ENCODE peak calls at places on chromosome 3, in five cellular contexts. M is K562, L is HCT116, R is SK-N-SH, J is GM12878. X is an unnamed sample.

GRCh38 chr3:156483426-156483825 is 71.5 kb downstream of the SSR3 start:
- DNase-seq in M (peak), L (peak), R (no peak), J (peak), X (no peak)

GRCh38 chr3:116886202-116886893 is 176.8 kb downstream of the TUSC7 start:
- DNase-seq in M (no peak), L (no peak), R (no peak), J (peak), X (no peak)

GRCh38 chr3:46354478-46354877 is 567 bp downstream of the CCR2 start:
- DNase-seq in M (no peak), L (no peak), R (no peak), J (no peak), X (no peak)

GRCh38 chr3:492586-493296 is 296.2 kb downstream of the CHL1 start:
- DNase-seq in M (no peak), L (no peak), R (no peak), J (no peak), X (no peak)

GRCh38 chr3:155233213-155233612 is 60.3 kb downstream of the STRIT1 start:
- DNase-seq in M (no peak), L (no peak), R (peak), J (no peak), X (no peak)

GRCh38 chr3:129665024-129665768 is 58.7 kb upstream of the PLXND1 start:
- DNase-seq in M (no peak), L (no peak), R (no peak), J (no peak), X (peak)

GRCh38 chr3:150377601-150378466 is 30.3 kb upstream of the TSC22D2 start:
- DNase-seq in M (no peak), L (no peak), R (no peak), J (no peak), X (no peak)

GRCh38 chr3:163056874-163057497 is 1560.4 kb downstream of the OTOL1 start:
- DNase-seq in M (peak), L (peak), R (peak), J (no peak), X (peak)

GRCh38 chr3:109346770-109347295 is 9.5 kb upstream of the DPPA4 start:
- DNase-seq in M (no peak), L (no peak), R (no peak), J (no peak), X (no peak)

GRCh38 chr3:149004622-149005021 is 13.3 kb downstream of the GYG1 start:
- DNase-seq in M (no peak), L (no peak), R (no peak), J (no peak), X (no peak)

GRCh38 chr3:183278479-183279088 is 25.5 kb downstream of the B3GNT5 start:
- DNase-seq in M (no peak), L (no peak), R (no peak), J (no peak), X (no peak)

GRCh38 chr3:187955076-187955952 is 198.6 kb upstream of the LPP start:
- DNase-seq in M (no peak), L (no peak), R (no peak), J (no peak), X (peak)

GRCh38 chr3:124281453-124282316 is 289.8 kb upstream of the ROPN1 start:
- DNase-seq in M (peak), L (no peak), R (peak), J (no peak), X (peak)

GRCh38 chr3:25156526-25157075 is 271.5 kb upstream of the RARB start:
- DNase-seq in M (no peak), L (no peak), R (no peak), J (no peak), X (no peak)

GRCh38 chr3:141456328-141456689 is 30.5 kb upstream of the RASA2 start:
- DNase-seq in M (no peak), L (no peak), R (no peak), J (no peak), X (no peak)

GRCh38 chr3:169526246-169526645 is 137.3 kb downstream of the MECOM start:
- DNase-seq in M (no peak), L (no peak), R (no peak), J (no peak), X (no peak)

DNA sequence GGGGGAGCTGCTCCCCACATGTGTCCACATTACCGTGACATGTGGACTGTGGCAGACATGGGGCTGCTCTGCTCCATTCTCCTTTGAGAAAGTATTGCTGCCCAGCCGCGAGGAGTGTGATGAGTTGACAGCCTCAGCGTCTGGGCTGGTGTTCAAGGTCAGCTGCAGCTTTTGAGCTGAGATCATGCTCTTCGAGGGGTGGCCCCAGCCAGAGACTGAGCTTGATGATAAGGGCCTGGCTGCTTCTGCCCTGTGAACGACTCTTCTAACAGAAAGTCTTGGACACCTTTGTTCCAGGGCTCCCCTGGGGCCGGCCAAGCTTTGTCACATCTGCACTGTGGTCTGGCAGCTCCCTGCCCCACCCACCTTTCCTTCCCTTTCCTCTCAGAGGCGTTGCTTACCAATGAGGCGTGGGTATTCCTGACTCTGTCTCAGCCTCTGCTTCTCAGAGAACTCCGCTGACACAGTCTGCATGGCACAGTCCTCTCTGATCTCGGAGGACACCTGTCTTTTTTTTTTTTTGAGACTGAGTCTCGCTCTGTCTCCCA is 86.6 kb downstream of the CHRD start:
- DNase-seq in M (no peak), L (no peak), R (no peak), J (no peak), X (no peak)
- TF ChIP-seq ZBTB33 in M (no peak), L (no peak), R (no peak), J (no peak), X (no peak)

GRCh38 chr3:23096041-23096440 is 107.1 kb upstream of the UBE2E2 start:
- DNase-seq in M (no peak), L (no peak), R (no peak), J (no peak), X (no peak)
- TF ChIP-seq ZBTB33 in M (no peak), L (no peak), R (no peak), J (no peak), X (no peak)

GRCh38 chr3:8421711-8422110 is 79.9 kb upstream of the LMCD1 start:
- DNase-seq in M (no peak), L (no peak), R (no peak), J (no peak), X (no peak)

GRCh38 chr3:8413337-8413926 is 88.2 kb upstream of the LMCD1 start:
- DNase-seq in M (no peak), L (no peak), R (no peak), J (no peak), X (no peak)

GRCh38 chr3:8420613-8421012 is 81.0 kb upstream of the LMCD1 start:
- DNase-seq in M (no peak), L (no peak), R (no peak), J (no peak), X (no peak)

GRCh38 chr3:8421267-8421666 is 80.4 kb upstream of the LMCD1 start:
- DNase-seq in M (no peak), L (no peak), R (no peak), J (no peak), X (no peak)

DNA sequence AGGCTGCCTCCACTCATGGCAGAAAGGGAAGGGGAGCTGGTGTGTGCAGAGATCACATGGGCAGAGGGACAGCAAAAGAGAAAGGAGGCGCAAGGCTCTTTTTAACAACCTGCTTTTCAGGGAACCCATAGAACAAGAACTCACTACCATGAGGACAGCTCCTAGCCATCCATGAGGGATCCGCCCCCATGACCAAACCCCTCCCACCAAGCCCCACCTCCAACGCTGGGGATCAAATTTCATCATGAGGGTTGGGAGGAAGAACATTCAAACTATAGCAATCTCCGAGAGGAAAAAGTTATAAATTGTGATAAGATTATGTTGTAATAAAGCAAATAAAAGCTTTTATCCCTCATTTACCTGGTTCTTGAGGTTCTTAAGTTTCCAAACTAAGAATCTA is 84.7 kb upstream of the LMCD1 start:
- DNase-seq in M (peak), L (peak), R (no peak), J (no peak), X (no peak)
- TF ChIP-seq ZBTB33 in M (no peak), L (no peak), R (no peak), J (no peak), X (no peak)

GRCh38 chr3:17041009-17041408 is 156.3 kb downstream of the PLCL2 start:
- DNase-seq in M (no peak), L (no peak), R (no peak), J (no peak), X (no peak)

GRCh38 chr3:17040322-17040721 is 155.6 kb downstream of the PLCL2 start:
- DNase-seq in M (no peak), L (no peak), R (no peak), J (no peak), X (no peak)

GRCh38 chr3:17038141-17038540 is 153.4 kb downstream of the PLCL2 start:
- DNase-seq in M (no peak), L (no peak), R (no peak), J (no peak), X (no peak)

GRCh38 chr3:17038900-17039545 is 154.3 kb downstream of the PLCL2 start:
- DNase-seq in M (no peak), L (peak), R (no peak), J (no peak), X (no peak)

DNA sequence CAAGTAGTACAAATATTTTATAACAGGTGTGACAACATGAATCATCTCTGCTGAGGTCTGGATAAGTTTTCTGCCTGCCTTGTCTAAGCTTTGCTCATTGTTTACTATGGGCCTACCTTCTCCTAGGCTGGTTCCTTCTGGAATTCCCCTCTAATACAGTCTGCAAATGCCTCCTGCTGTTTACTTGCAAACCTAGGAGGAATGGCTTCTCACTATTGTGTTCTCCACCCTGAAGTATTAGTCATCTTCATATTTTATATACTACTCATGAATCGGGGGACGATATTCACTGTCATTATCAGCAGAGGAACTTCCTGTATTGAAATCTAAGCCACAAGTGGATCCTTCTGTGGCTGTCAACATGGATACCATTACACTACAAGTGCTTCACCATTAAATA is 154.8 kb downstream of the PLCL2 start:
- DNase-seq in M (no peak), L (peak), R (no peak), J (no peak), X (no peak)
- TF ChIP-seq ZBTB33 in M (no peak), L (no peak), R (peak), J (no peak), X (no peak)

DNA sequence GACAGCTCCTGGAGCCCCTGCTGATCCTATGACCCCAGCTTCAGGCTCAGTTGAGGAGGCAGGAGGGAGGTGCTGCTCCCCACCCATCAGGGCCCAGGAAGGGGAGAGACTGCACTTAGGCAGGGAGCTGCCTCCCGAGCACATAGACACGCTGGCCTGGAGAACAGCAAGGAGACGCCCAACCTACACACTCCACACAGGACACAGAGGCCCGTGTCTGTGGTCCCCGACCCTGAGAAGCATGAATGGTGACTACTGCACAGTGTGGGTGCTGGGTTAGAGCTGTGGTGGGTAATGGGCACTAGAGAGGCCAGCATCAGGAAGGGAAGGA is 1.1 kb upstream of the HHATL start:
- DNase-seq in M (no peak), L (no peak), R (no peak), J (no peak), X (no peak)
- TF ChIP-seq ZBTB33 in M (no peak), L (no peak), R (no peak), J (no peak), X (no peak)

GRCh38 chr3:55571216-55571813 is 84.2 kb upstream of the WNT5A start:
- DNase-seq in M (no peak), L (no peak), R (no peak), J (peak), X (no peak)
- TF ChIP-seq ZBTB33 in M (no peak), L (no peak), R (no peak), J (no peak), X (no peak)

X was measured in HepG2.